ENCODE peak calls at places on chromosome X, in seven cellular contexts. T, P, S, N, W, R and I are unnamed samples.

GRCh38 chrX:19874391-19875050 is 12.9 kb downstream of the SH3KBP1 start:
- DNase-seq in T (no peak), P (no peak), S (no peak), N (no peak), W (no peak), R (no peak), I (no peak)

GRCh38 chrX:69762340-69762739 is 146.4 kb downstream of the EDA start:
- DNase-seq in T (no peak), P (no peak), S (no peak), N (no peak), W (no peak), R (no peak), I (no peak)

GRCh38 chrX:16082470-16083085 is 40.8 kb upstream of the GRPR start:
- DNase-seq in T (no peak), P (no peak), S (no peak), N (no peak), W (no peak), R (no peak), I (no peak)

GRCh38 chrX:24204331-24204730 is 54.8 kb downstream of the ZFX start:
- DNase-seq in T (no peak), P (no peak), S (no peak), N (no peak), W (peak; percentile 48), R (no peak), I (no peak)

GRCh38 chrX:113947548-113947947 is 636.3 kb upstream of the HTR2C start:
- DNase-seq in T (no peak), P (no peak), S (no peak), N (no peak), W (no peak), R (no peak), I (no peak)

GRCh38 chrX:96907888-96908287 is 24.2 kb downstream of the RPA4 start:
- DNase-seq in T (no peak), P (no peak), S (no peak), N (no peak), W (no peak), R (no peak), I (no peak)

GRCh38 chrX:40573763-40574162 is 7.0 kb upstream of the ATP6AP2 start:
- DNase-seq in T (no peak), P (peak; percentile 25), S (no peak), N (no peak), W (no peak), R (peak; percentile 44), I (no peak)

GRCh38 chrX:134026732-134027311 is 41.4 kb upstream of the GPC3 start:
- DNase-seq in T (no peak), P (peak; percentile 11), S (peak; percentile 31), N (no peak), W (peak; percentile 1), R (peak; percentile 15), I (peak; percentile 1)

GRCh38 chrX:150202641-150203248 is 160.4 kb upstream of the MAMLD1 start:
- DNase-seq in T (peak; percentile 41), P (peak; percentile 37), S (no peak), N (no peak), W (no peak), R (no peak), I (no peak)

GRCh38 chrX:45006002-45006800 is 133.2 kb downstream of the KDM6A start:
- DNase-seq in T (no peak), P (no peak), S (no peak), N (no peak), W (peak; percentile 42), R (no peak), I (no peak)

GRCh38 chrX:37722595-37722994 is 37.0 kb downstream of the XK start:
- DNase-seq in T (no peak), P (no peak), S (no peak), N (no peak), W (no peak), R (no peak), I (no peak)

GRCh38 chrX:154097003-154097596 is 417 bp downstream of the MECP2 start:
- DNase-seq in T (peak; percentile 62), P (peak; percentile 71), S (peak; percentile 78), N (peak; percentile 70), W (peak; percentile 27), R (peak; percentile 89), I (peak; percentile 53)

GRCh38 chrX:154732421-154733071 is 18.3 kb downstream of the GAB3 start:
- DNase-seq in T (no peak), P (peak; percentile 52), S (no peak), N (no peak), W (peak; percentile 81), R (no peak), I (no peak)

GRCh38 chrX:55801811-55802210 is 84.3 kb downstream of the RRAGB start:
- DNase-seq in T (no peak), P (no peak), S (no peak), N (no peak), W (no peak), R (no peak), I (no peak)

GRCh38 chrX:114344756-114345155 is 239.1 kb upstream of the HTR2C start:
- DNase-seq in T (no peak), P (peak; percentile 14), S (no peak), N (no peak), W (peak; percentile 7), R (no peak), I (no peak)

GRCh38 chrX:83934220-83934619 is 73.3 kb downstream of the CYLC1 start:
- DNase-seq in T (no peak), P (no peak), S (no peak), N (no peak), W (no peak), R (no peak), I (no peak)

GRCh38 chrX:47807548-47807947 is 29.2 kb upstream of the ZNF81 start:
- DNase-seq in T (no peak), P (no peak), S (no peak), N (no peak), W (no peak), R (peak; percentile 43), I (no peak)

GRCh38 chrX:16484338-16484737 is 165.6 kb upstream of the S100G start:
- DNase-seq in T (no peak), P (peak; percentile 69), S (no peak), N (no peak), W (peak; percentile 95), R (no peak), I (no peak)

GRCh38 chrX:119266364-119266995 is 30.4 kb downstream of the PGRMC1 start:
- DNase-seq in T (no peak), P (peak; percentile 23), S (no peak), N (no peak), W (no peak), R (no peak), I (no peak)

GRCh38 chrX:110276778-110277177 is 41.1 kb downstream of the AMMECR1 start:
- DNase-seq in T (no peak), P (no peak), S (no peak), N (no peak), W (no peak), R (no peak), I (no peak)

GRCh38 chrX:7068939-7069367 is 78.6 kb upstream of the STS start:
- DNase-seq in T (no peak), P (peak; percentile 10), S (no peak), N (no peak), W (no peak), R (peak; percentile 41), I (no peak)
- TF ChIP-seq CTCF in T (no peak), P (peak; percentile 50), S (no peak), N (no peak), W (no peak), R (peak; percentile 85), I (peak; percentile 24)

GRCh38 chrX:107076158-107076557 is 42.5 kb downstream of the RBM41 start:
- DNase-seq in T (no peak), P (no peak), S (no peak), N (no peak), W (no peak), R (no peak), I (no peak)
- H3K9me3 ChIP-seq in T (no peaks in the 10 kb centered on the region), P (no peaks in the 10 kb centered on the region), S (no peaks in the 10 kb centered on the region), N (no peaks in the 10 kb centered on the region), W (no peaks in the 10 kb centered on the region), R (no peaks in the 10 kb centered on the region), I (peaks cover 10% of the 10 kb centered on the region)

GRCh38 chrX:50903387-50904027 is 7.0 kb upstream of the BMP15 start:
- DNase-seq in T (no peak), P (peak; percentile 53), S (no peak), N (no peak), W (peak; percentile 1), R (peak; percentile 10), I (no peak)

GRCh38 chrX:50910685-50911176 is at the start of gene BMP15:
- DNase-seq in T (no peak), P (no peak), S (no peak), N (no peak), W (no peak), R (no peak), I (no peak)

DNA sequence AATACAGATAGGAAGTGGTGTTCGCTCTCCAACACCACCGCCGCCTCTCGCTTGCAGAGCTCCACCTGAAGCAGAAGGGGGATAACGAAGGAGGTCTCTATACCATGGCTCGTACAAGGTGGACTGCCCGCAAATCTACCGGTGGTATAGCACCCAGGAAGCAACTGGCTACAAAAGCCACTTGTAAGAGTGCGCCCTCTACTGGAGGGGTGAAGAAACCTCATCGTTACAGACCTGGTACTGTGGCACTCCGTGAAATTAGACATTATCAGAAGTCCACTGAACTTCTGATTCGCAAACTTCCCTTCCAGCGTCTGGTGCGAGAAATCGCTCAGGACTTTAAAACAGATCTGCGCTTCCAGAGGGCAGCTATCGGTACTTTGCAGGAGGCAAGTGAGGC is 5.2 kb upstream of the BMP15 start:
- DNase-seq in T (no peak), P (no peak), S (no peak), N (no peak), W (no peak), R (no peak), I (no peak)
- TF ChIP-seq CTCF in T (no peak), P (peak; percentile 5), S (no peak), N (no peak), W (no peak), R (peak; percentile 16), I (no peak)

DNA sequence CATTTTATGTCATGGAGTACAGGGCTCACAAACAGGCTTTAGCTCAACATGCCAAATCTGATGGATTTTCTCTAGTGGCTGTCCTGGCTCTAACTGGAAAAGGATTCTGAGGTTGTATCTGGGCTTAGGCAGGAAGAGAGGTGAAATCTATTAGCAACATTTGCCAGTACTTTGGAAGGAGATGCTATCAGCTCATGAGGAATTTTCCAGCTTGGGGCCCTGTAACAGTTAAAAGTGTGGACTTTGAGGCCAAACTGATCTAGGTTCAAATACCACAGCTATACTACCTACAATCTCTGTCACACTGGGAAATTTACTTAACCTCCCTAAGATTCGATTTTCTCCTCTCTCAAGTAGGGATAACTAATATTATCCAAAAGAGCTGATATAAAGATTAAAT is 119.0 kb upstream of the HCCS start:
- DNase-seq in T (no peak), P (no peak), S (no peak), N (no peak), W (no peak), R (no peak), I (no peak)
- H3K9me3 ChIP-seq in T (no peaks in the 10 kb centered on the region), P (no peaks in the 10 kb centered on the region), S (no peaks in the 10 kb centered on the region), N (no peaks in the 10 kb centered on the region), W (no peaks in the 10 kb centered on the region), R (no peaks in the 10 kb centered on the region), I (no peaks in the 10 kb centered on the region)

DNA sequence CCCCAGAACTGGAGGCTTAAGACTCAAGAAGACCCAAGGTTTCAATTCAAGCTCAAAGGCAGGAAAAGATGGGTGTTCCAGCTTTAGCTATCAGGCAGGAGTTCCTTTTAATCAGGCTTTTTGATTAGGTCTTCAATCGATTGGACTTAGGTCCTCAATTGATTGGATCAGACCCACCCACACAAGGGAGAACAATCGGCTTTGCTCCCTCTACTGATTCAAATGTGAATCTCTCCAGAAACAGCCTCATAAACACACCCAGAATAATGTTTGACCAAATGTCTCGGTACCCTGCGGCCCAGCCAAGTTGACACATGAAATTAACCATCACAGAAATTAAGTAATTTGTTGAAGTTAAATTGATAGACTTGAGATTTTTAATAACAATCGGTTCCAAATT is 917.1 kb upstream of the FTHL17 start:
- DNase-seq in T (no peak), P (no peak), S (no peak), N (no peak), W (no peak), R (no peak), I (no peak)
- TF ChIP-seq CTCF in T (no peak), P (no peak), S (no peak), N (no peak), W (no peak), R (no peak), I (no peak)